ENCODE peak calls at places on chromosomes 5 and 9, in five cellular contexts. I, J, G, A and Z are unnamed samples.

GRCh38 chr9:109986423-109987055 is 206.5 kb downstream of the PALM2AKAP2 start:
- DNase-seq in A (peak; percentile 91), J (no peak), G (no peak), I (no peak), Z (no peak)

GRCh38 chr5:33828611-33829286 is 63.0 kb downstream of the ADAMTS12 start:
- DNase-seq in G (no peak), A (peak; percentile 82), J (no peak), I (no peak), Z (no peak)

GRCh38 chr5:180799902-180800801 is 2.5 kb downstream of the MGAT1 start:
- DNase-seq in A (peak; percentile 91), I (peak; percentile 16), G (no peak), J (no peak), Z (no peak)

GRCh38 chr5:139285651-139286392 is 7.7 kb upstream of the MATR3 start:
- DNase-seq in I (no peak), A (no peak), J (no peak), G (no peak), Z (no peak)

GRCh38 chr5:10355071-10355889 is 1.8 kb downstream of the MARCHF6 start:
- DNase-seq in J (no peak), I (no peak), A (no peak), G (no peak), Z (no peak)

GRCh38 chr5:9149988-9150387 is 395.9 kb downstream of the SEMA5A start:
- DNase-seq in J (no peak), G (no peak), I (no peak), A (peak; percentile 96), Z (no peak)

GRCh38 chr5:146836226-146836842 is 42.2 kb downstream of the PPP2R2B start:
- DNase-seq in J (no peak), A (peak; percentile 13), I (no peak), G (no peak), Z (no peak)

GRCh38 chr9:92724528-92725265 is 39.9 kb downstream of the BICD2 start:
- DNase-seq in J (no peak), G (no peak), A (no peak), I (peak; percentile 10), Z (no peak)

GRCh38 chr5:173973614-173973969 is 15.4 kb upstream of the C5orf47 start:
- DNase-seq in A (no peak), I (no peak), J (peak; percentile 9), G (peak; percentile 9), Z (no peak)

GRCh38 chr5:178465861-178466288 is 124.3 kb downstream of the COL23A1 start:
- DNase-seq in G (no peak), J (no peak), I (no peak), A (no peak), Z (no peak)

GRCh38 chr9:135017916-135018915 is 69.3 kb upstream of the OLFM1 start:
- DNase-seq in J (no peak), A (no peak), I (no peak), G (no peak), Z (no peak)

GRCh38 chr5:33379757-33380156 is 61.0 kb upstream of the TARS1 start:
- DNase-seq in G (no peak), I (no peak), A (peak; percentile 52), J (no peak), Z (no peak)

GRCh38 chr9:135023389-135023788 is 64.1 kb upstream of the OLFM1 start:
- DNase-seq in A (peak; percentile 94), G (no peak), J (no peak), I (no peak), Z (no peak)